ENCODE peak calls at places on chromosomes 7 and 10, in six cellular contexts. H is upper lobe of right lung, Z is heart left ventricle, G is lung, U is mucosa of descending colon, W is psoas muscle. P is an unnamed sample. For H3K9me3 and H3K4me1, the result is how much of the 10 kb centered on the place peaks cover.

GRCh38 chr10:5945561-5946418 is 31.6 kb downstream of the IL15RA start:
- DNase-seq in W (peak), U (peak), Z (peak), G (peak), H (peak), P (peak)

GRCh38 chr10:114694735-114695134 is 36.7 kb upstream of the ABLIM1 start:
- DNase-seq in H (no peak), G (no peak), U (peak), Z (no peak), W (no peak), P (peak)

GRCh38 chr7:80277434-80278427 is 143.1 kb downstream of the GNAI1 start:
- DNase-seq in U (no peak), H (no peak), W (no peak), G (no peak), Z (no peak), P (no peak)

GRCh38 chr10:101934911-101935310 is 91.3 kb upstream of the KCNIP2 start:
- DNase-seq in G (no peak), Z (no peak), U (no peak), W (no peak), H (no peak), P (no peak)

GRCh38 chr7:142542938-142543337 is 206.3 kb upstream of the PRSS1 start:
- DNase-seq in U (no peak), W (no peak), G (no peak), H (no peak), Z (no peak), P (no peak)

GRCh38 chr7:47581821-47582747 is at the start of gene TNS3:
- DNase-seq in Z (peak), G (no peak), U (peak), H (peak), W (peak), P (peak)

GRCh38 chr7:115516341-115516740 is 514.2 kb downstream of the TFEC start:
- DNase-seq in U (no peak), H (no peak), G (no peak), W (no peak), Z (no peak), P (no peak)

GRCh38 chr10:130834170-130834569 is 477.4 kb downstream of the TCERG1L start:
- DNase-seq in U (no peak), G (no peak), Z (no peak), H (no peak), W (no peak), P (no peak)

GRCh38 chr10:84727398-84727797 is 399.0 kb downstream of the CCSER2 start:
- DNase-seq in G (no peak), Z (no peak), W (no peak), U (no peak), H (no peak), P (no peak)

GRCh38 chr10:62582804-62583208 is 208.6 kb downstream of the ZNF365 start:
- DNase-seq in H (peak), U (peak), G (peak), Z (peak), W (peak), P (peak)

GRCh38 chr10:78605800-78606350 is 462.9 kb upstream of the ZMIZ1 start:
- DNase-seq in G (no peak), Z (no peak), U (no peak), H (no peak), W (no peak), P (no peak)

GRCh38 chr7:28678421-28678965 is 266.2 kb downstream of the CREB5 start:
- DNase-seq in W (no peak), Z (no peak), H (no peak), U (no peak), G (no peak), P (no peak)

GRCh38 chr7:94907420-94908203 is at the start of gene PPP1R9A:
- DNase-seq in H (peak), Z (peak), U (peak), W (peak), G (peak), P (peak)

GRCh38 chr7:90597879-90598278 is 1.8 kb downstream of the CDK14 start:
- DNase-seq in W (no peak), G (no peak), Z (no peak), H (no peak), U (no peak), P (no peak)

GRCh38 chr10:26556756-26557640 is 118.9 kb downstream of the APBB1IP start:
- DNase-seq in G (no peak), W (no peak), H (no peak), U (no peak), Z (no peak), P (peak)

GRCh38 chr7:98754041-98754479 is 115.8 kb downstream of the TMEM130 start:
- DNase-seq in Z (no peak), W (no peak), H (no peak), G (no peak), U (no peak), P (no peak)

GRCh38 chr10:21021843-21022594 is 124.9 kb upstream of the NEBL start:
- DNase-seq in H (no peak), G (no peak), W (no peak), Z (no peak), U (no peak), P (no peak)

GRCh38 chr7:107045195-107045960 is 873 bp downstream of the PRKAR2B start:
- DNase-seq in H (no peak), Z (no peak), U (peak), G (no peak), W (no peak), P (no peak)

GRCh38 chr7:139054101-139054500 is 18.3 kb upstream of the ZC3HAV1L start:
- DNase-seq in Z (no peak), H (no peak), W (no peak), U (no peak), G (no peak), P (peak)

GRCh38 chr10:104450954-104451353 is 97.3 kb downstream of the CFAP58 start:
- DNase-seq in W (no peak), Z (no peak), U (no peak), H (no peak), G (no peak), P (peak)

GRCh38 chr7:44286182-44286617 is 39.2 kb downstream of the CAMK2B start:
- DNase-seq in Z (peak), W (peak), H (peak), G (no peak), U (peak), P (peak)

GRCh38 chr10:26859241-26860025 is 1.3 kb downstream of the ABI1 start:
- DNase-seq in H (no peak), W (no peak), Z (no peak), U (no peak), G (no peak), P (no peak)

GRCh38 chr10:54909165-54909564 is 108.1 kb upstream of the PCDH15 start:
- DNase-seq in U (no peak), W (no peak), H (peak), G (no peak), Z (no peak), P (no peak)

GRCh38 chr10:74928742-74929191 is 102.4 kb downstream of the KAT6B start:
- DNase-seq in U (no peak), W (no peak), G (no peak), H (no peak), Z (no peak), P (no peak)

DNA sequence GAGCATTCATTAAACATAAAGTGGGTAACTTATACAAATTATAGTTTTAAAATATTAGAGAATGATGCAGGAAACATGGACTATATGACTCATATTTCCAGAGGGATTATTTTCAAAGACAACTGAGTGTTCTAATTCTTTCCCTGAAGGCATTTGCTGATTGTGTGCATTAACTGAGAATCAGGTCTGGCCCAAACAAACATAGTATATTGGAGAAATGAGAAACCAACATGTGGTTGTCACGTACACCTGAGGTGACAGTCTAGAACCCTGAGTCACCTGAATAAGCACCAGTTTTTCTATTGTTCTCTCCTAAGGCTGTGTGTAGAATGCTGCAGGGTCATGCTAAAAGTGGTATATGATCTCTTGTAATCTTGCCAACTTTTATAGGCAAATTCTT is 1125.7 kb downstream of the XPNPEP1 start:
- DNase-seq in Z (no peak), H (no peak), G (no peak), U (no peak), W (no peak), P (no peak)
- H3K9me3 ChIP-seq in Z (under half), H (under half), G (under half), U (under half), W (under half), P (under half)

GRCh38 chr10:29546773-29547313 is 87.9 kb downstream of the SVIL start:
- DNase-seq in Z (no peak), H (no peak), U (no peak), G (no peak), W (no peak), P (no peak)
- H3K4me1 ChIP-seq in Z (under half), H (under half), U (under half), G (under half), W (half or more), P (under half)

DNA sequence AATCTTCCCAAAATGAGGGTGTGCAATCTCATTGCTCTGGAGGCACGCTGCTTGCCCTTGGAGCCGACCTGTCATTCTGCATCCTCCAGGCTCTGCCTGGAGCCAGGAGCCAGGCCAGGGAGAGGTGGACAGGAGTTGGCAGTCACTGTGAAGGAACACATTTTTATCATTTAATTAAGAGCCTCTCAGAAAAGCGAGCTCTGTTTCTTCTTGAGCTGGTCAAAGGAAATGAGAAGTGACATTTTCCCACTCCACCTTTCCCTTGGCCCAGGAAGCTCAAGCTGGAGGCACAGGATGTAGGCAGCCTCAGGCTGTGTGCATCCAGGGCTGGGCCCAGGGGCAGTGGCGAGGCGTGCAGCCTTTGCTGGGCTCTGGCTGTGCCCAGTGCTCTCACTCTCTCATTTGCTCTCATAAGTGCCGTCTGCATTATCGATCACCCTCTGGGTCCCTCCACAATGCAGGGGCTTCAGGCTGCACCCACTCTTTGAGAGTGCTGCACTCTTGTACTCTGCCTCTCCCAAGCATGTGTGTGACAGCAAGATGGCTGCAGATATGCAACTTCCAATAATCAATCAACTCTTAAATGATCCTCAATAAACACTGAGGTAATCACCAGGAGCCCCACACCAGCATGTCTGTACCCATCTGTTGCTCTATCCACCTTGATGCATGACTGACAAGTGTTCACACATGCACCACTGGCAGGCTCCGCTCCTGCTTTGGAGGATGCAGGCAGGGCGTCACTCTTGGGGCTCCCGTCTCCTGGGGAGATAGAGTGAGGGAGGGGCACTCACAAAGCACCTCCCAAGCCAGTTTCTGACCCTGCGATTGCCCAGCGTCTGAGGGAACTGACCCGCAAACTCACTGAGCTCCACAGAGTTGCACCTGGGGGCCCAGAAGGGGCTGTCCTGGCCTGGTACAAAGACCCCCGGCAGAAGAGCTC is 171.4 kb downstream of the ZNF248 start:
- DNase-seq in U (no peak), H (no peak), Z (no peak), G (no peak), W (no peak), P (no peak)
- H3K9me3 ChIP-seq in U (half or more), H (under half), Z (under half), G (under half), W (under half), P (under half)

GRCh38 chr10:124087672-124088634 is 5.4 kb downstream of the CHST15 start:
- DNase-seq in G (peak), H (peak), W (no peak), Z (no peak), U (peak), P (no peak)
- H3K4me1 ChIP-seq in G (under half), H (under half), W (under half), Z (under half), U (under half), P (under half)

GRCh38 chr7:157554393-157555238 is 217.8 kb downstream of the DNAJB6 start:
- DNase-seq in Z (peak), H (peak), G (no peak), U (peak), W (no peak), P (no peak)
- H3K9me3 ChIP-seq in Z (under half), H (under half), G (under half), U (under half), W (under half), P (under half)

GRCh38 chr7:27154369-27154768 is 2.0 kb upstream of the HOXA3 start:
- DNase-seq in W (no peak), H (no peak), U (peak), G (no peak), Z (no peak), P (peak)
- H3K4me1 ChIP-seq in W (under half), H (under half), U (under half), G (under half), Z (under half), P (under half)